ENCODE peak calls at places on chromosomes 11 and 22, in six cellular contexts. X is HFF-Myc, U is psoas muscle, V is breast epithelium, S is AG09309, L is transverse colon. W is an unnamed sample.

GRCh38 chr11:19696073-19696472 is 16.6 kb upstream of the NAV2 start:
- DNase-seq in X (no peak), U (no peak), V (no peak), S (no peak), L (no peak), W (no peak)

GRCh38 chr11:85599083-85599482 is 28.1 kb downstream of the DLG2 start:
- DNase-seq in X (no peak), U (no peak), V (no peak), S (no peak), L (no peak), W (no peak)

GRCh38 chr11:45646275-45646970 is 19.0 kb downstream of the CHST1 start:
- DNase-seq in X (no peak), U (no peak), V (no peak), S (no peak), L (no peak), W (peak)

GRCh38 chr22:25419247-25420113 is 145.0 kb upstream of the GRK3 start:
- DNase-seq in X (no peak), U (no peak), V (no peak), S (no peak), L (peak), W (no peak)

GRCh38 chr11:113398669-113399430 is 11.3 kb downstream of the ANKK1 start:
- DNase-seq in X (no peak), U (no peak), V (no peak), S (no peak), L (no peak), W (no peak)

GRCh38 chr11:8905528-8906165 is 5.3 kb upstream of the AKIP1 start:
- DNase-seq in X (no peak), U (no peak), V (no peak), S (peak), L (no peak), W (peak)

GRCh38 chr11:83310718-83311117 is 24.6 kb upstream of the CCDC90B start:
- DNase-seq in X (no peak), U (no peak), V (no peak), S (no peak), L (no peak), W (no peak)

GRCh38 chr11:123507043-123507442 is 77.0 kb downstream of the GRAMD1B start:
- DNase-seq in X (no peak), U (no peak), V (no peak), S (no peak), L (no peak), W (no peak)

GRCh38 chr22:49934891-49935557 is 16.6 kb downstream of the CRELD2 start:
- DNase-seq in X (no peak), U (peak), V (peak), S (no peak), L (peak), W (peak)

GRCh38 chr11:57345555-57346151 is 7.5 kb downstream of the P2RX3 start:
- DNase-seq in X (peak), U (peak), V (peak), S (no peak), L (peak), W (peak)

GRCh38 chr11:9489366-9489765 is 28.6 kb downstream of the ZNF143 start:
- DNase-seq in X (no peak), U (no peak), V (no peak), S (peak), L (no peak), W (no peak)

GRCh38 chr11:92627615-92628201 is 341.7 kb upstream of the MTNR1B start:
- DNase-seq in X (no peak), U (no peak), V (no peak), S (peak), L (no peak), W (no peak)

GRCh38 chr11:13972033-13972910 is 9.7 kb downstream of the SPON1 start:
- DNase-seq in X (no peak), U (no peak), V (no peak), S (no peak), L (no peak), W (peak)

GRCh38 chr22:42519544-42520237 is at the start of gene RRP7A:
- DNase-seq in X (no peak), U (peak), V (peak), S (peak), L (peak), W (peak)

GRCh38 chr11:115561116-115561515 is 56.9 kb upstream of the CADM1 start:
- DNase-seq in X (no peak), U (no peak), V (no peak), S (no peak), L (no peak), W (no peak)

GRCh38 chr11:1471736-1472135 is 14.8 kb downstream of the MOB2 start:
- DNase-seq in X (no peak), U (no peak), V (no peak), S (no peak), L (no peak), W (no peak)

GRCh38 chr22:19440411-19441195 is 6.9 kb downstream of the C22orf39 start:
- DNase-seq in X (no peak), U (peak), V (no peak), S (no peak), L (no peak), W (no peak)

GRCh38 chr11:20363149-20363499 is 390 bp upstream of the HTATIP2 start:
- DNase-seq in X (no peak), U (no peak), V (no peak), S (no peak), L (no peak), W (no peak)

GRCh38 chr11:12377106-12377823 is at the start of gene PARVA:
- DNase-seq in X (peak), U (peak), V (peak), S (peak), L (peak), W (peak)

GRCh38 chr22:39030705-39031104 is 9.8 kb downstream of the APOBEC3D start:
- DNase-seq in X (no peak), U (no peak), V (no peak), S (no peak), L (no peak), W (no peak)

GRCh38 chr11:119085523-119085878 is 820 bp downstream of the HMBS start:
- DNase-seq in X (no peak), U (no peak), V (no peak), S (no peak), L (peak), W (peak)

GRCh38 chr22:40325315-40325714 is 21.0 kb upstream of the ADSL start:
- DNase-seq in X (no peak), U (no peak), V (no peak), S (no peak), L (no peak), W (no peak)

DNA sequence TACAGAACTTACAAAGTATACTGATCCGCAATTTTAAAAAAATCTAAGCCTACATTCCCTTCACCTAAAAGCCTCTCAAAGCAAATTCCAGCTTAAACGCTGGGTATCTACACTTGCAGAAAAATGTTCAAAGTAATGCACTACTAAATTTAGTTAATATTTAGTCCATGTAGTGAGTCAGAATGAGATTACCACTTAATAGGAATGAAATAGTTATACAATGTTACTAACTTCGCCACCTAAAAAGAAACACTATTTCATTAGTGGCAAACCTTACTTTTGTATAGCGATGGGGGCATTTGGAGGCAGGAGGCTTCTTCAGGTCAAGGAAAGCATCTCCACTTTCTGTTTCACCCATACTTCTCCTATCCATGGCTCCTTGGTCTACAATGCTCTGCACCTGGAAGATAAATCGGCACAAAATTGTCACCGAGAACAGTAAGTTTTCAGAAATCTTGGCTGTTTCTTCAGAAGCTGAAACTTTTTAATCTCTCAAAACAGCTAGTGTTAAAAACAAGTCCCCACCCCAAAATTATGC is 1.2 kb downstream of the EIF4ENIF1 start:
- DNase-seq in X (no peak), U (no peak), V (no peak), S (no peak), L (no peak), W (no peak)
- H3K4me3 ChIP-seq in X (peak), U (peak), V (peak), S (peak), L (peak), W (peak)

GRCh38 chr11:88420165-88420781 is 82.7 kb upstream of the CTSC start:
- DNase-seq in X (no peak), U (peak), V (no peak), S (peak), L (no peak), W (peak)
- TF ChIP-seq CTCF in X (no peak), U (no peak), V (no peak), S (no peak), L (no peak), W (no peak)

GRCh38 chr11:68654978-68655377 is 29.4 kb upstream of the GAL start:
- DNase-seq in X (no peak), U (no peak), V (no peak), S (no peak), L (no peak), W (no peak)

GRCh38 chr11:68651985-68652682 is 32.2 kb upstream of the GAL start:
- DNase-seq in X (no peak), U (no peak), V (no peak), S (no peak), L (no peak), W (no peak)

GRCh38 chr11:68655406-68655805 is 28.9 kb upstream of the GAL start:
- DNase-seq in X (no peak), U (no peak), V (peak), S (no peak), L (no peak), W (no peak)

GRCh38 chr11:68652683-68653156 is 31.6 kb upstream of the GAL start:
- DNase-seq in X (no peak), U (no peak), V (peak), S (no peak), L (no peak), W (no peak)

DNA sequence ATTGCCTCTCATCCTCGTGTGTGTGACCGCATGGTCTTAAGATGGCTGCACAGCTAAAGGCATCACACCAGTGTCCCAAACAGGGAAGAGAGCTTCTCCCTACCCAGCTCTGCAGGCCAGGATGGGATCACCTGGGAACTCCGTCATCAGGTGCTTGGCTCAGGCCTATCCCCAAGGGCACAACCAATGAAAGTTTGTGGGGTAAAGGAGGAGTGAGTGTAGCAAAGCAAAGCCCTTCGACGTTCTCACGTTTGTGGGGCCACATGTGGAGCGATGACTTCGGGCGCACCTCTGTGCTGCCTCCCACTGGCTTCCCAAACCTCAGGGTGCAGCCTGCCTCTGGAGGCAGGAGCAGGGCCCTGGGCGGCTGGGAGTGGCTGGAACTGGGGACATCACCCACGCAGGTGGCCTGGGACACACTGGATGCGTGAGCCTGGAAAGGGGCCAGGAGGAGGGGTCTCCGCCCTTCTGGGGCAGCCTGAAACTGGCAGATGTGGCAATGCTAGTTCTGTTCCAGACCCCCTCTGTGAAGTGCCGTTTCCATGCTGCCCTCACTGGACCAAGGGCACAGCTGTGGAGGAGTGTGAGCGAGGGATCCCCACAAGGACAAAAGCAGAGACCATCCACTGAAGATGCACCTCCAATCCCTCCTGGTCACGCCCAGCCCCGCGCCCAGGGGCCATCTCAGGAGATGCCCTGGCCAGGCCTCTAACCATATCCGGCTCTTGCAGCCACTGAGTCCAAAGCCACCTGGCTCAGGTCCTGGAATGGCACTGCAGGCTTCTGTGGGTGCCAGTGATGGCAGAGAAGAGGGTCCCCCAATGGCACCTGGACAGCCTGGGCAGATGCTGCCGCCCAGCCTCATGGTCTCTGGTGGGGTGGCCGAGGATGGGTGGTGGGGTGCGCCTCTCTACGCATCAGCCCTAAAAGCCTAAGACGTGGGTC is 30.6 kb upstream of the GAL start:
- DNase-seq in X (no peak), U (no peak), V (peak), S (no peak), L (no peak), W (no peak)
- H3K4me3 ChIP-seq in X (no peak), U (no peak), V (no peak), S (no peak), L (no peak), W (no peak)

GRCh38 chr11:73333626-73334199 is 25.6 kb downstream of the ARHGEF17 start:
- DNase-seq in X (no peak), U (no peak), V (no peak), S (no peak), L (no peak), W (no peak)

GRCh38 chr11:73333173-73333572 is 25.1 kb downstream of the ARHGEF17 start:
- DNase-seq in X (no peak), U (no peak), V (no peak), S (no peak), L (no peak), W (no peak)

GRCh38 chr11:73335204-73335923 is 27.3 kb downstream of the ARHGEF17 start:
- DNase-seq in X (peak), U (peak), V (peak), S (no peak), L (peak), W (peak)

GRCh38 chr11:73331138-73331916 is 23.3 kb downstream of the ARHGEF17 start:
- DNase-seq in X (no peak), U (no peak), V (no peak), S (no peak), L (no peak), W (peak)

GRCh38 chr11:73334244-73335203 is 26.4 kb downstream of the ARHGEF17 start:
- DNase-seq in X (no peak), U (peak), V (peak), S (no peak), L (peak), W (peak)
- TF ChIP-seq CTCF in X (no peak), U (no peak), V (no peak), S (peak), L (no peak), W (no peak)

DNA sequence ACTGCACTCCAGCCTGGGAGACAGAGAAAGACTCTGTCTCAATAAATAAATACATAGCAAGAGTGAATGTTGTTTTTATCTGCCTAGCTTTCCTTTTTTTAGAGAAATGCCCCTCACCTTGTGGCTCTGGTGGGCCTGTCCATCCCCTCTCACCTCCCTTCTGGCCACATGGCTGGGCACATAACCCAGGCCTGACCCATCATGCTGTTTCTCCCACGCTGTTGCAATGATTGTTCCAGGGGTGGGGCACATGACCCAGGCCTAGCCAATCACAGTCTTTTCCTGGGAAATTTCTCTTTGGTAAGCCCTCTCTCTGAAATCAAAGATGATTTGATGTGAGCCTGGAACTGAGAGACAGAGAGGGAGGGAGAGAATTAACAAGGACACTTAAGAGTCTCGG is 5.5 kb upstream of the CYTH4 start:
- DNase-seq in X (no peak), U (no peak), V (no peak), S (no peak), L (no peak), W (peak)
- H3K4me3 ChIP-seq in X (no peak), U (no peak), V (no peak), S (no peak), L (no peak), W (no peak)

GRCh38 chr22:46681010-46681409 is 57.0 kb downstream of the CERK start:
- DNase-seq in X (no peak), U (no peak), V (no peak), S (no peak), L (no peak), W (no peak)
- TF ChIP-seq CTCF in X (no peak), U (peak), V (no peak), S (no peak), L (peak), W (peak)

GRCh38 chr11:117972589-117973445 is 13.4 kb upstream of the IL10RA start:
- DNase-seq in X (no peak), U (no peak), V (no peak), S (no peak), L (no peak), W (no peak)
- H3K4me3 ChIP-seq in X (no peak), U (no peak), V (no peak), S (no peak), L (no peak), W (no peak)

GRCh38 chr11:120210651-120211521 is at the start of gene OAF:
- DNase-seq in X (peak), U (peak), V (no peak), S (no peak), L (peak), W (peak)
- TF ChIP-seq CTCF in X (no peak), U (no peak), V (no peak), S (peak), L (peak), W (peak)